ENCODE peak calls at places on chromosome 9, in seven cellular contexts. One of them, this sample, is unnamed.

GRCh38 chr9:99169982-99170761 is 51.6 kb downstream of the ALG2 start:
- DNase-seq in NT2/D1: peak; percentile 54
- DNase-seq in stimulated activated CD4-positive, alpha-beta T cell treated with anti-CD3 and anti-CD28 coated beads, Interleukin-1b, Interleukin-23, amount 100 ng/mL, for 24 hours: no peak
- DNase-seq in GM23248: no peak
- DNase-seq in activated CD8-positive, alpha-beta memory T cell treated with anti-CD3 and anti-CD28 coated beads, Interleukin-2, amount 50 U/mL, for 48 hours: no peak
- DNase-seq in SW480: no peak
- DNase-seq in HTR-8/SVneo: no peak
- DNase-seq in this sample: no peak

GRCh38 chr9:129394011-129394919 is 216.2 kb upstream of the IER5L start:
- DNase-seq in HTR-8/SVneo: no peak
- DNase-seq in NT2/D1: no peak
- DNase-seq in activated CD8-positive, alpha-beta memory T cell treated with anti-CD3 and anti-CD28 coated beads, Interleukin-2, amount 50 U/mL, for 48 hours: no peak
- DNase-seq in GM23248: no peak
- DNase-seq in SW480: no peak
- DNase-seq in stimulated activated CD4-positive, alpha-beta T cell treated with anti-CD3 and anti-CD28 coated beads, Interleukin-1b, Interleukin-23, amount 100 ng/mL, for 24 hours: no peak
- DNase-seq in this sample: no peak

GRCh38 chr9:36836486-36836885 is 197.6 kb downstream of the PAX5 start:
- DNase-seq in stimulated activated CD4-positive, alpha-beta T cell treated with anti-CD3 and anti-CD28 coated beads, Interleukin-1b, Interleukin-23, amount 100 ng/mL, for 24 hours: no peak
- DNase-seq in SW480: no peak
- DNase-seq in activated CD8-positive, alpha-beta memory T cell treated with anti-CD3 and anti-CD28 coated beads, Interleukin-2, amount 50 U/mL, for 48 hours: no peak
- DNase-seq in GM23248: no peak
- DNase-seq in HTR-8/SVneo: no peak
- DNase-seq in NT2/D1: no peak
- DNase-seq in this sample: no peak

GRCh38 chr9:20309209-20309608 is 313.1 kb downstream of the MLLT3 start:
- DNase-seq in NT2/D1: no peak
- DNase-seq in stimulated activated CD4-positive, alpha-beta T cell treated with anti-CD3 and anti-CD28 coated beads, Interleukin-1b, Interleukin-23, amount 100 ng/mL, for 24 hours: no peak
- DNase-seq in activated CD8-positive, alpha-beta memory T cell treated with anti-CD3 and anti-CD28 coated beads, Interleukin-2, amount 50 U/mL, for 48 hours: no peak
- DNase-seq in GM23248: no peak
- DNase-seq in SW480: no peak
- DNase-seq in HTR-8/SVneo: no peak
- DNase-seq in this sample: no peak

GRCh38 chr9:133200631-133201030 is 8.4 kb downstream of the OBP2B start:
- DNase-seq in activated CD8-positive, alpha-beta memory T cell treated with anti-CD3 and anti-CD28 coated beads, Interleukin-2, amount 50 U/mL, for 48 hours: no peak
- DNase-seq in SW480: no peak
- DNase-seq in GM23248: no peak
- DNase-seq in stimulated activated CD4-positive, alpha-beta T cell treated with anti-CD3 and anti-CD28 coated beads, Interleukin-1b, Interleukin-23, amount 100 ng/mL, for 24 hours: no peak
- DNase-seq in NT2/D1: no peak
- DNase-seq in HTR-8/SVneo: no peak
- DNase-seq in this sample: no peak

GRCh38 chr9:13529321-13530104 is 250.0 kb upstream of the MPDZ start:
- DNase-seq in GM23248: no peak
- DNase-seq in HTR-8/SVneo: no peak
- DNase-seq in SW480: peak; percentile 63
- DNase-seq in NT2/D1: no peak
- DNase-seq in stimulated activated CD4-positive, alpha-beta T cell treated with anti-CD3 and anti-CD28 coated beads, Interleukin-1b, Interleukin-23, amount 100 ng/mL, for 24 hours: no peak
- DNase-seq in activated CD8-positive, alpha-beta memory T cell treated with anti-CD3 and anti-CD28 coated beads, Interleukin-2, amount 50 U/mL, for 48 hours: no peak
- DNase-seq in this sample: no peak

GRCh38 chr9:136696502-136696901 is 9.2 kb upstream of the AGPAT2 start:
- DNase-seq in stimulated activated CD4-positive, alpha-beta T cell treated with anti-CD3 and anti-CD28 coated beads, Interleukin-1b, Interleukin-23, amount 100 ng/mL, for 24 hours: no peak
- DNase-seq in HTR-8/SVneo: no peak
- DNase-seq in SW480: no peak
- DNase-seq in GM23248: no peak
- DNase-seq in NT2/D1: no peak
- DNase-seq in activated CD8-positive, alpha-beta memory T cell treated with anti-CD3 and anti-CD28 coated beads, Interleukin-2, amount 50 U/mL, for 48 hours: no peak
- DNase-seq in this sample: no peak

GRCh38 chr9:105296889-105297288 is 52.4 kb downstream of the SLC44A1 start:
- DNase-seq in stimulated activated CD4-positive, alpha-beta T cell treated with anti-CD3 and anti-CD28 coated beads, Interleukin-1b, Interleukin-23, amount 100 ng/mL, for 24 hours: no peak
- DNase-seq in GM23248: peak; percentile 97
- DNase-seq in HTR-8/SVneo: peak; percentile 34
- DNase-seq in SW480: peak; percentile 40
- DNase-seq in NT2/D1: peak; percentile 38
- DNase-seq in activated CD8-positive, alpha-beta memory T cell treated with anti-CD3 and anti-CD28 coated beads, Interleukin-2, amount 50 U/mL, for 48 hours: no peak
- DNase-seq in this sample: no peak

GRCh38 chr9:83596899-83597504 is 25.9 kb upstream of the IDNK start:
- DNase-seq in NT2/D1: peak; percentile 55
- DNase-seq in stimulated activated CD4-positive, alpha-beta T cell treated with anti-CD3 and anti-CD28 coated beads, Interleukin-1b, Interleukin-23, amount 100 ng/mL, for 24 hours: peak; percentile 11
- DNase-seq in HTR-8/SVneo: peak; percentile 25
- DNase-seq in activated CD8-positive, alpha-beta memory T cell treated with anti-CD3 and anti-CD28 coated beads, Interleukin-2, amount 50 U/mL, for 48 hours: peak; percentile 78
- DNase-seq in GM23248: peak; percentile 38
- DNase-seq in SW480: peak; percentile 13
- DNase-seq in this sample: peak; percentile 20

GRCh38 chr9:136345281-136346156 is 18.0 kb downstream of the DNLZ start:
- DNase-seq in GM23248: peak; percentile 90
- DNase-seq in NT2/D1: no peak
- DNase-seq in SW480: peak; percentile 70
- DNase-seq in activated CD8-positive, alpha-beta memory T cell treated with anti-CD3 and anti-CD28 coated beads, Interleukin-2, amount 50 U/mL, for 48 hours: no peak
- DNase-seq in stimulated activated CD4-positive, alpha-beta T cell treated with anti-CD3 and anti-CD28 coated beads, Interleukin-1b, Interleukin-23, amount 100 ng/mL, for 24 hours: no peak
- DNase-seq in HTR-8/SVneo: no peak
- DNase-seq in this sample: no peak

GRCh38 chr9:113633782-113634596 is 170.5 kb downstream of the RGS3 start:
- DNase-seq in stimulated activated CD4-positive, alpha-beta T cell treated with anti-CD3 and anti-CD28 coated beads, Interleukin-1b, Interleukin-23, amount 100 ng/mL, for 24 hours: no peak
- DNase-seq in GM23248: no peak
- DNase-seq in SW480: no peak
- DNase-seq in NT2/D1: no peak
- DNase-seq in HTR-8/SVneo: no peak
- DNase-seq in activated CD8-positive, alpha-beta memory T cell treated with anti-CD3 and anti-CD28 coated beads, Interleukin-2, amount 50 U/mL, for 48 hours: peak; percentile 44
- DNase-seq in this sample: no peak

GRCh38 chr9:2150338-2150737 is 135.2 kb downstream of the SMARCA2 start:
- DNase-seq in SW480: no peak
- DNase-seq in stimulated activated CD4-positive, alpha-beta T cell treated with anti-CD3 and anti-CD28 coated beads, Interleukin-1b, Interleukin-23, amount 100 ng/mL, for 24 hours: no peak
- DNase-seq in activated CD8-positive, alpha-beta memory T cell treated with anti-CD3 and anti-CD28 coated beads, Interleukin-2, amount 50 U/mL, for 48 hours: no peak
- DNase-seq in NT2/D1: no peak
- DNase-seq in HTR-8/SVneo: no peak
- DNase-seq in GM23248: no peak
- DNase-seq in this sample: no peak

GRCh38 chr9:126989847-126990821 is 75.6 kb downstream of the RALGPS1 start:
- DNase-seq in NT2/D1: no peak
- DNase-seq in stimulated activated CD4-positive, alpha-beta T cell treated with anti-CD3 and anti-CD28 coated beads, Interleukin-1b, Interleukin-23, amount 100 ng/mL, for 24 hours: no peak
- DNase-seq in HTR-8/SVneo: no peak
- DNase-seq in GM23248: no peak
- DNase-seq in activated CD8-positive, alpha-beta memory T cell treated with anti-CD3 and anti-CD28 coated beads, Interleukin-2, amount 50 U/mL, for 48 hours: no peak
- DNase-seq in SW480: no peak
- DNase-seq in this sample: no peak

GRCh38 chr9:126625329-126626116 is 11.8 kb downstream of the LMX1B start:
- DNase-seq in GM23248: no peak
- DNase-seq in activated CD8-positive, alpha-beta memory T cell treated with anti-CD3 and anti-CD28 coated beads, Interleukin-2, amount 50 U/mL, for 48 hours: no peak
- DNase-seq in SW480: no peak
- DNase-seq in HTR-8/SVneo: no peak
- DNase-seq in NT2/D1: no peak
- DNase-seq in stimulated activated CD4-positive, alpha-beta T cell treated with anti-CD3 and anti-CD28 coated beads, Interleukin-1b, Interleukin-23, amount 100 ng/mL, for 24 hours: no peak
- DNase-seq in this sample: no peak

GRCh38 chr9:371349-371748 is 156.7 kb downstream of the DOCK8 start:
- DNase-seq in GM23248: no peak
- DNase-seq in activated CD8-positive, alpha-beta memory T cell treated with anti-CD3 and anti-CD28 coated beads, Interleukin-2, amount 50 U/mL, for 48 hours: no peak
- DNase-seq in SW480: no peak
- DNase-seq in stimulated activated CD4-positive, alpha-beta T cell treated with anti-CD3 and anti-CD28 coated beads, Interleukin-1b, Interleukin-23, amount 100 ng/mL, for 24 hours: no peak
- DNase-seq in NT2/D1: no peak
- DNase-seq in HTR-8/SVneo: no peak
- DNase-seq in this sample: no peak

GRCh38 chr9:128059365-128059983 is 7.6 kb downstream of the NAIF1 start:
- DNase-seq in HTR-8/SVneo: no peak
- DNase-seq in activated CD8-positive, alpha-beta memory T cell treated with anti-CD3 and anti-CD28 coated beads, Interleukin-2, amount 50 U/mL, for 48 hours: no peak
- DNase-seq in SW480: no peak
- DNase-seq in GM23248: no peak
- DNase-seq in NT2/D1: no peak
- DNase-seq in stimulated activated CD4-positive, alpha-beta T cell treated with anti-CD3 and anti-CD28 coated beads, Interleukin-1b, Interleukin-23, amount 100 ng/mL, for 24 hours: no peak
- DNase-seq in this sample: no peak

GRCh38 chr9:89463986-89464901 is 33.7 kb downstream of the SEMA4D start:
- DNase-seq in HTR-8/SVneo: no peak
- DNase-seq in SW480: no peak
- DNase-seq in activated CD8-positive, alpha-beta memory T cell treated with anti-CD3 and anti-CD28 coated beads, Interleukin-2, amount 50 U/mL, for 48 hours: peak; percentile 81
- DNase-seq in NT2/D1: no peak
- DNase-seq in stimulated activated CD4-positive, alpha-beta T cell treated with anti-CD3 and anti-CD28 coated beads, Interleukin-1b, Interleukin-23, amount 100 ng/mL, for 24 hours: peak; percentile 53
- DNase-seq in GM23248: no peak
- DNase-seq in this sample: peak; percentile 75

GRCh38 chr9:111839981-111840380 is 45.2 kb upstream of the SHOC1 start:
- DNase-seq in NT2/D1: no peak
- DNase-seq in SW480: no peak
- DNase-seq in HTR-8/SVneo: no peak
- DNase-seq in activated CD8-positive, alpha-beta memory T cell treated with anti-CD3 and anti-CD28 coated beads, Interleukin-2, amount 50 U/mL, for 48 hours: no peak
- DNase-seq in stimulated activated CD4-positive, alpha-beta T cell treated with anti-CD3 and anti-CD28 coated beads, Interleukin-1b, Interleukin-23, amount 100 ng/mL, for 24 hours: no peak
- DNase-seq in GM23248: peak; percentile 91
- DNase-seq in this sample: no peak